ENCODE peak calls at places on chromosome 5, in eight cellular contexts. J is omental fat pad, G is colonic mucosa, Z is Calu3, Q is IMR-90, R is heart left ventricle, X is AG04450, M is GM23338. I is an unnamed sample.

GRCh38 chr5:2892601-2893000 is 141.1 kb upstream of the IRX2 start:
- DNase-seq in Z (no peak), X (no peak), R (no peak), Q (no peak), M (no peak), G (no peak), J (no peak), I (no peak)

GRCh38 chr5:107633171-107633901 is 37.4 kb downstream of the EFNA5 start:
- DNase-seq in G (no peak), R (no peak), Q (peak), Z (no peak), J (no peak), X (no peak), M (no peak), I (no peak)

GRCh38 chr5:143166080-143166479 is 237.4 kb downstream of the NR3C1 start:
- DNase-seq in M (no peak), X (no peak), J (no peak), Q (no peak), R (no peak), Z (no peak), G (no peak), I (no peak)

GRCh38 chr5:127849436-127849835 is 146.2 kb downstream of the CCDC192 start:
- DNase-seq in R (no peak), Z (no peak), X (no peak), Q (no peak), M (no peak), G (no peak), J (no peak), I (no peak)

GRCh38 chr5:151023651-151024050 is 3.3 kb downstream of the GPX3 start:
- DNase-seq in M (no peak), Z (no peak), G (peak), Q (no peak), X (no peak), J (no peak), R (peak), I (no peak)

GRCh38 chr5:34652916-34653315 is 3.2 kb upstream of the RAI14 start:
- DNase-seq in Q (peak), G (no peak), Z (no peak), J (no peak), R (no peak), M (no peak), X (no peak), I (peak)

GRCh38 chr5:14153932-14154646 is 10.9 kb downstream of the TRIO start:
- DNase-seq in M (peak), G (peak), Q (peak), X (no peak), J (no peak), Z (peak), R (peak), I (peak)

GRCh38 chr5:124330595-124330994 is 415.8 kb downstream of the ZNF608 start:
- DNase-seq in Z (no peak), R (no peak), M (no peak), X (no peak), J (no peak), Q (no peak), G (no peak), I (no peak)

GRCh38 chr5:76404694-76405306 is 1.7 kb downstream of the IQGAP2 start:
- DNase-seq in J (no peak), M (no peak), G (no peak), Q (no peak), R (no peak), X (no peak), Z (no peak), I (no peak)

GRCh38 chr5:67095346-67095871 is 101.2 kb downstream of the CD180 start:
- DNase-seq in Q (peak), X (no peak), G (peak), R (peak), M (peak), J (no peak), Z (no peak), I (no peak)

GRCh38 chr5:7317751-7318150 is 78.2 kb upstream of the ADCY2 start:
- DNase-seq in Q (no peak), M (no peak), X (no peak), G (no peak), R (no peak), Z (no peak), J (no peak), I (peak)

GRCh38 chr5:148978370-148979103 is 84.3 kb downstream of the SH3TC2 start:
- DNase-seq in Z (peak), J (no peak), G (no peak), Q (no peak), R (no peak), X (no peak), M (no peak), I (no peak)

GRCh38 chr5:81986126-81986525 is 14.3 kb downstream of the ATG10 start:
- DNase-seq in M (no peak), G (no peak), R (no peak), X (no peak), J (no peak), Z (no peak), Q (no peak), I (no peak)

GRCh38 chr5:151492729-151493128 is 45.3 kb downstream of the SLC36A1 start:
- DNase-seq in J (no peak), X (peak), M (no peak), G (no peak), Q (peak), Z (no peak), R (no peak), I (peak)

GRCh38 chr5:74325866-74326265 is 314.7 kb downstream of the ENC1 start:
- DNase-seq in J (no peak), Z (peak), G (no peak), Q (no peak), M (no peak), R (no peak), X (no peak), I (peak)

GRCh38 chr5:74320526-74320925 is 320.0 kb downstream of the ENC1 start:
- DNase-seq in Q (no peak), G (no peak), M (no peak), Z (no peak), J (no peak), X (no peak), R (no peak), I (no peak)

GRCh38 chr5:74326571-74327338 is 313.8 kb downstream of the ENC1 start:
- DNase-seq in Q (peak), J (no peak), R (no peak), X (peak), G (peak), M (no peak), Z (peak), I (peak)

GRCh38 chr5:74324556-74324955 is 316.0 kb downstream of the ENC1 start:
- DNase-seq in J (no peak), Q (no peak), G (no peak), R (no peak), X (no peak), M (no peak), Z (no peak), I (no peak)

GRCh38 chr5:74322944-74323343 is 317.6 kb downstream of the ENC1 start:
- DNase-seq in Z (no peak), Q (no peak), M (peak), G (no peak), R (no peak), X (no peak), J (no peak), I (no peak)
- TF ChIP-seq CTCF in Z (no peak), Q (no peak), M (no peak), G (no peak), R (no peak), X (peak), J (no peak), I (peak)

GRCh38 chr5:172451771-172452197 is 2.5 kb downstream of the SH3PXD2B start:
- DNase-seq in G (no peak), Z (no peak), R (no peak), J (no peak), Q (peak), M (peak), X (no peak), I (peak)

GRCh38 chr5:172452398-172453205 is 1.7 kb downstream of the SH3PXD2B start:
- DNase-seq in G (no peak), Z (peak), Q (peak), M (no peak), R (no peak), X (no peak), J (no peak), I (peak)

GRCh38 chr5:172454355-172455086 is at the start of gene SH3PXD2B:
- DNase-seq in G (peak), Z (peak), R (peak), J (no peak), M (peak), Q (no peak), X (no peak), I (peak)

GRCh38 chr5:172453986-172454354 is 355 bp downstream of the SH3PXD2B start:
- DNase-seq in Q (no peak), X (no peak), Z (peak), R (no peak), G (peak), M (peak), J (no peak), I (no peak)

GRCh38 chr5:172453206-172453985 is 929 bp downstream of the SH3PXD2B start:
- DNase-seq in Z (peak), Q (peak), X (no peak), G (peak), M (peak), R (no peak), J (no peak), I (peak)
- TF ChIP-seq CTCF in Z (peak), Q (peak), X (peak), G (peak), M (peak), R (no peak), J (no peak), I (peak)

GRCh38 chr5:159227452-159227851 is 18.1 kb upstream of the RNF145 start:
- DNase-seq in M (no peak), R (no peak), J (no peak), X (no peak), Z (no peak), G (no peak), Q (no peak), I (no peak)
- TF ChIP-seq CTCF in M (no peak), R (no peak), J (no peak), X (no peak), Z (no peak), G (no peak), Q (no peak), I (no peak)

GRCh38 chr5:142152383-142152730 is 43.8 kb downstream of the NDFIP1 start:
- DNase-seq in M (peak), G (no peak), Z (no peak), J (no peak), X (no peak), R (no peak), Q (peak), I (no peak)

GRCh38 chr5:142145106-142145900 is 36.7 kb downstream of the NDFIP1 start:
- DNase-seq in Z (peak), Q (peak), M (peak), G (peak), J (peak), X (peak), R (no peak), I (peak)

GRCh38 chr5:142150431-142150830 is 41.9 kb downstream of the NDFIP1 start:
- DNase-seq in X (no peak), Z (no peak), J (no peak), G (no peak), R (no peak), M (no peak), Q (no peak), I (no peak)

GRCh38 chr5:142151436-142152382 is 43.1 kb downstream of the NDFIP1 start:
- DNase-seq in X (peak), G (peak), R (no peak), M (peak), J (peak), Z (peak), Q (peak), I (peak)

GRCh38 chr5:142149363-142149762 is 40.8 kb downstream of the NDFIP1 start:
- DNase-seq in X (no peak), J (no peak), M (no peak), G (no peak), R (no peak), Z (no peak), Q (no peak), I (no peak)
- TF ChIP-seq CTCF in X (no peak), J (no peak), M (no peak), G (no peak), R (no peak), Z (no peak), Q (no peak), I (peak)

DNA sequence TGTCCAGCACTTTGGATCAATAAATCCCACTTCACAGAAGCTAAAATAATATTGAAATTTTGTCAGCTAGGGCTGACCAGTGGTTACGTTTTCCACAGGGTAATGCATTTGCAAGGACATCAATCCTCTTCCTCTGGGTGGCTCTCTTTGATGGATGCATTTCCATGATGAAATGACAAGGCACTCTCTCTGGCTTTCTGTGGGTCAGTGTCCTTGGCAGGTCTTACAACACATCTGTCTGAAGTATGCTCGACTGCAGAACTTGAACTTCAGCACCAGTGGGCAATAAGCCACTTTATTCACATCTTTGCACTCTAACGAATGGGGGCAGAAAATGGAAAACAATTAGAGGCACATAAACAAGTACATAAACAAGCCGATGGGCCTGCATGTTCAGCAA is 330.1 kb downstream of the ADAMTS6 start:
- DNase-seq in R (no peak), J (no peak), Z (no peak), G (peak), Q (peak), X (no peak), M (no peak), I (no peak)
- TF ChIP-seq CTCF in R (no peak), J (no peak), Z (no peak), G (no peak), Q (no peak), X (no peak), M (no peak), I (no peak)

DNA sequence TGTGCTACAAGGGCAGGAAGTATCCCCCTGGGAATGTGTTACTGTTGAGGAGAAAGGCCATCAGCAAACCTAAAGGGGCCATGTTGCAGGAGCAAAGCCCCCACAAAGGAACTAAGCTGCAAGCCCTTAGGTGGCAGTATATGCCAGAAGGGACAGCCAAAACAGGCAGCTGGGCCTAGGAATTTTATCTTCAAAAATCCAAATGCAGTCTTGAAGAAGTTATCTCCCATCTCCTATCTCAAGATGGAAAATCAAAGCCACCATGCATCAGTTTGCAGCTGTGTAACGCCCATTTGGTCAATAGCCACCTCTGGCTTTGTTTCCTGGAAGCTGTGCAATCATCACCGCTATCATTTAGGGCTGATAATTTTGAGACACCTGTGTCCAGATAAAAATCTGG is 400.3 kb downstream of the ARHGEF28 start:
- DNase-seq in Z (no peak), M (peak), Q (no peak), J (no peak), X (no peak), R (no peak), G (no peak), I (no peak)
- TF ChIP-seq CTCF in Z (no peak), M (no peak), Q (no peak), J (no peak), X (peak), R (no peak), G (no peak), I (peak)

GRCh38 chr5:129899454-129899853 is 4.8 kb upstream of the CHSY3 start:
- DNase-seq in R (no peak), G (no peak), Q (peak), Z (no peak), M (no peak), J (no peak), X (no peak), I (no peak)
- TF ChIP-seq CTCF in R (no peak), G (no peak), Q (peak), Z (no peak), M (peak), J (no peak), X (peak), I (peak)

GRCh38 chr5:134374234-134374633 is 2.9 kb downstream of the UBE2B start:
- DNase-seq in Z (no peak), J (no peak), Q (no peak), R (no peak), M (no peak), G (no peak), X (no peak), I (no peak)
- TF ChIP-seq CTCF in Z (no peak), J (no peak), Q (peak), R (no peak), M (peak), G (no peak), X (no peak), I (peak)

GRCh38 chr5:129547137-129547536 is 87.0 kb downstream of the ADAMTS19 start:
- DNase-seq in G (no peak), Z (no peak), Q (no peak), R (no peak), X (no peak), J (no peak), M (no peak), I (no peak)

DNA sequence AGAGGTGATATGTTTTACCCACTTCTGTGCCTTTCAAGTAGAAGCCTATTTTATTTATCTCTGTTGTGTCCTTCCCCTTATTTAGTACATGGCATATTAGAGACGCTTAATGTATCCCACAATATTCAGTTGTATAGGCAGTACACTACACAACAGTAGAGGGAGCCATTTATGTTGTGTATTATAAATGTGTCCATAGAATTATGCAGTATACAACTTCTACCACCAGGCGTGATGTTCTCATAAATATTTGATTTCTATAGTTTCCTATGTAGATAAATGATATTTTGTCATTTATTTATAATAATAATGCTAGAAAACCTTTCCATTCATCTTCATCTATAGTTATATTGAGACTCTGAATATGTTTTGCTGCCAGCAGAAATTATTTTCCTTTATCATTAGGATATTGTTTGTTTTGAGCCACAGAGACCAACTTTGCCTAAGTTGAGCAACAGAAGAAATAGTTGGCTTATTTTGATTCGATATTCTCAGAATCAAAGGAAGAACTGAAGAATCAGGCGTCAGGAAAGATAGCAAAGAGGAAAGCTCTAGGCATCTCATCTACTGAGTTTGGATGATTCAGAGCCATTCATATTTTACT is 81.7 kb downstream of the ADAMTS19 start:
- DNase-seq in R (no peak), X (no peak), G (no peak), Z (peak), J (no peak), Q (peak), M (peak), I (no peak)
- TF ChIP-seq CTCF in R (no peak), X (no peak), G (peak), Z (peak), J (no peak), Q (peak), M (peak), I (peak)